ENCODE peak calls at places on chromosomes 7 and 10, in eight cellular contexts. P, X, L, R, Q, K, Y and A are unnamed samples. For H3K36me3, the result is how much of the 10 kb centered on the place peaks cover.

GRCh38 chr10:50384839-50385238 is 133.5 kb upstream of the ASAH2 start:
- DNase-seq in K (no peak), Q (no peak), P (no peak), L (no peak), Y (no peak), X (no peak), R (no peak), A (no peak)

GRCh38 chr10:18414061-18414460 is 237.3 kb downstream of the NSUN6 start:
- DNase-seq in Q (no peak), K (no peak), R (no peak), X (no peak), L (no peak), Y (no peak), P (no peak), A (no peak)

GRCh38 chr7:39735903-39736302 is 112.5 kb downstream of the RALA start:
- DNase-seq in K (no peak), R (no peak), X (no peak), Y (no peak), L (no peak), P (no peak), Q (no peak), A (no peak)

GRCh38 chr10:21488246-21488953 is 37.1 kb downstream of the SKIDA1 start:
- DNase-seq in L (no peak), P (no peak), R (no peak), Q (no peak), X (no peak), K (no peak), Y (no peak), A (no peak)

GRCh38 chr10:92240289-92241157 is 50.4 kb downstream of the CPEB3 start:
- DNase-seq in L (peak), Y (peak), P (peak), Q (peak), K (peak), X (peak), R (peak), A (peak)

GRCh38 chr7:136693166-136694119 is 175.0 kb upstream of the CHRM2 start:
- DNase-seq in Q (no peak), K (no peak), L (no peak), X (no peak), P (no peak), R (no peak), Y (no peak), A (no peak)

GRCh38 chr7:6375346-6376101 is 72.2 kb downstream of the DAGLB start:
- DNase-seq in L (no peak), X (no peak), Q (no peak), K (no peak), P (no peak), Y (no peak), R (no peak), A (peak)

GRCh38 chr10:33559105-33559504 is 224.6 kb upstream of the NRP1 start:
- DNase-seq in Q (no peak), K (peak), X (no peak), P (no peak), L (no peak), Y (no peak), R (no peak), A (no peak)

GRCh38 chr10:104183682-104184081 is 48.5 kb downstream of the CFAP43 start:
- DNase-seq in Y (no peak), P (no peak), R (no peak), L (no peak), X (no peak), K (no peak), Q (no peak), A (no peak)

GRCh38 chr10:61923210-61924024 is 21.9 kb downstream of the ARID5B start:
- DNase-seq in P (no peak), Q (peak), Y (no peak), R (peak), K (no peak), X (no peak), L (no peak), A (no peak)

GRCh38 chr7:76234931-76235441 is 33.3 kb downstream of the SRRM3 start:
- DNase-seq in L (peak), X (no peak), K (peak), Q (peak), P (peak), R (peak), Y (peak), A (peak)

GRCh38 chr10:101694674-101695403 is at the start of gene FBXW4:
- DNase-seq in Q (peak), Y (peak), R (peak), K (peak), X (no peak), P (peak), L (peak), A (peak)

GRCh38 chr10:105969884-105970377 is 1194.6 kb downstream of the SORCS1 start:
- DNase-seq in Q (no peak), P (no peak), R (no peak), X (no peak), K (no peak), Y (no peak), L (no peak), A (no peak)

GRCh38 chr10:11043039-11043438 is 25.4 kb downstream of the CELF2 start:
- DNase-seq in Y (no peak), L (no peak), R (no peak), K (no peak), Q (no peak), X (no peak), P (no peak), A (no peak)

GRCh38 chr10:95821766-95822165 is 65.8 kb downstream of the ENTPD1 start:
- DNase-seq in Y (no peak), R (no peak), Q (no peak), X (no peak), L (no peak), K (no peak), P (no peak), A (no peak)

GRCh38 chr10:35696392-35696791 is 54.3 kb upstream of the FZD8 start:
- DNase-seq in K (no peak), X (no peak), Y (no peak), R (no peak), Q (no peak), P (no peak), L (no peak), A (no peak)

GRCh38 chr10:8272794-8273425 is 218.4 kb downstream of the GATA3 start:
- DNase-seq in X (no peak), R (no peak), Y (no peak), K (no peak), L (no peak), P (no peak), Q (no peak), A (no peak)

GRCh38 chr10:111506266-111507034 is 429.6 kb downstream of the ADRA2A start:
- DNase-seq in X (no peak), L (no peak), K (no peak), R (no peak), Y (no peak), P (no peak), Q (no peak), A (no peak)
- H3K36me3 ChIP-seq in X (under half), L (under half), K (under half), R (under half), Y (under half), P (under half), Q (under half), A (under half)

GRCh38 chr7:94300176-94300835 is 94.4 kb upstream of the COL1A2 start:
- DNase-seq in K (peak), P (no peak), Y (no peak), L (no peak), Q (no peak), R (no peak), X (no peak), A (no peak)
- H3K27ac ChIP-seq in K (peak), P (no peak), Y (peak), L (peak), Q (peak), R (no peak), X (peak), A (peak)

GRCh38 chr10:119543814-119544642 is 1.5 kb upstream of the RGS10 start:
- DNase-seq in L (no peak), K (peak), Y (no peak), P (no peak), Q (no peak), R (no peak), X (no peak), A (no peak)

GRCh38 chr10:119541046-119541445 is 1.5 kb downstream of the RGS10 start:
- DNase-seq in X (no peak), P (no peak), R (no peak), Y (no peak), L (no peak), K (no peak), Q (no peak), A (no peak)

GRCh38 chr10:119541459-119542356 is 811 bp downstream of the RGS10 start:
- DNase-seq in X (no peak), Y (peak), Q (no peak), P (peak), R (peak), K (peak), L (no peak), A (peak)

GRCh38 chr10:119542990-119543813 is 683 bp upstream of the RGS10 start:
- DNase-seq in P (peak), X (no peak), L (peak), Y (peak), R (peak), K (peak), Q (peak), A (peak)

DNA sequence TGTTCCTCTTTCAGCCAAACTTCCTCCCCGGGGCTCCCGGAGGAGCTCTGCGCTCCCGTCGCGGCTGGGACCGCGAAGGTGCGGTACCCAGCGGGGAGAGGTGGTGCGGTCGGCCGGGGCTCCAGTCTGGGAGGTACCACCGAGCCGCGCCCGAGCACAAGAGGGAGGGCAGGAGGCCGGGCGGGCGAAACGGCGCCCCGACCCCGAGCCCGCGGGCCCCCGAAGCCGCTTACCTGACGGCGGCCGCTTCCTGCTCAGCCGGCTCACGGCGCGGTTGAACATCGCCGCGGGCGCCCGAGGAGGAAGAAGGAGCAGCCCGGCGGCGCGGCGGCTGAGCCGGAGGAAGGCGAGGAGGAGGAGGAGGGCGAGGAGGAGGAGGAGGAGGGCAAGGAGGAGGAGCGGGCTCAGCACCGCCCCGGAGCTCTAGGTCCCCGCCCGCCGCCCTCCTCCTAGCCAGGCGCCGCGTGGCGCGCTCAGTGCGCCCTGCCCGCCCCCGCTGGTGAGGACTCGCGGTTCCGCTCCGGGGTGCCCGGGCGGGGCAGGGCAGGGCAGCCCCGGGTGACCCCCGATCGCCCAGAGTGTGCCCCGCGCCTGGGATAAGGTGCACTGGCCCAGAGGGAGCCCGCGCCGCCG is at the start of gene RGS10:
- DNase-seq in K (peak), R (peak), L (peak), Q (peak), P (peak), Y (peak), X (peak), A (peak)
- TF ChIP-seq POLR2A in K (peak), R (no peak), L (peak), Q (peak), P (peak), Y (peak), X (no peak), A (no peak)

DNA sequence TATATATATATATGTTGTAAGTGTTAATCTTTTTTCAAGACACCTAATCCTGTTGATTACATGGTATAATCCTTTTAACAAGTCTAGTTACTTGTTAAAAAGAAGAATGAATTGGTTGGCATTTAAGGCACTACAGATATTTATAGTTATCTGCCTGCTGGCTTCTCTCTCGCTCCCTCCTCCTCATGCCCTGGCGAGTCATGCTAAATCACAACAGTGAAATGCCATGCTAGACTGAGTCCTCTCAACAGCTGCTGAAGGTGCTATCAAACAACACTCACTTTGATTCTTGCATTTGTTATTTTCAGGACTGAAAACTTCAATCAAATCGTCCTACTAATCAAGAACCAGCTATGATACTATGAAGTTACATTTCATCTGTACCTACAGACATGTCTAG is 15.4 kb downstream of the NRAP start:
- DNase-seq in Y (no peak), P (no peak), K (no peak), X (no peak), Q (no peak), R (no peak), L (no peak), A (no peak)
- H3K36me3 ChIP-seq in Y (under half), P (under half), K (under half), X (under half), Q (under half), R (under half), L (under half), A (under half)